ENCODE peak calls at places on chromosomes 11 and 22, in six cellular contexts. U is A549, B is K562, T is H1, A is HepG2, H is IMR-90. F is an unnamed sample.
A peak's percentile ranks its signal among the peaks of the same experiment; 100 is the strongest.

GRCh38 chr22:24996420-24996952 is 44.0 kb downstream of the KIAA1671 start:
- DNase-seq in U (peak; percentile 63), B (no peak), T (peak; percentile 75), A (no peak), H (no peak), F (peak; percentile 44)

GRCh38 chr11:12950681-12951080 is 58.4 kb upstream of the RASSF10 start:
- DNase-seq in U (no peak), B (peak; percentile 11), T (no peak), A (no peak), H (peak; percentile 43), F (no peak)

GRCh38 chr11:69704508-69705245 is 855 bp upstream of the FGF19 start:
- DNase-seq in U (peak; percentile 46), B (peak; percentile 30), T (no peak), A (no peak), H (no peak), F (peak; percentile 91)

GRCh38 chr22:20972933-20973577 is 6.0 kb downstream of the AIFM3 start:
- DNase-seq in U (no peak), B (no peak), T (no peak), A (no peak), H (no peak), F (no peak)

GRCh38 chr11:58608331-58608730 is 14.1 kb upstream of the CNTF start:
- DNase-seq in U (no peak), B (no peak), T (no peak), A (no peak), H (no peak), F (no peak)

GRCh38 chr11:61617515-61617914 is 36.6 kb upstream of the SYT7 start:
- DNase-seq in U (no peak), B (no peak), T (no peak), A (no peak), H (peak; percentile 29), F (no peak)

GRCh38 chr11:46099973-46100335 is 21.3 kb downstream of the PHF21A start:
- DNase-seq in U (no peak), B (no peak), T (no peak), A (no peak), H (peak; percentile 41), F (no peak)

GRCh38 chr11:65013130-65013691 is 749 bp upstream of the ARL2 start:
- DNase-seq in U (no peak), B (peak; percentile 95), T (no peak), A (peak; percentile 75), H (peak; percentile 82), F (peak; percentile 95)

GRCh38 chr11:70551323-70552166 is 153.2 kb downstream of the CTTN start:
- DNase-seq in U (no peak), B (no peak), T (no peak), A (no peak), H (peak; percentile 23), F (no peak)

GRCh38 chr22:42072606-42073330 is 1.3 kb upstream of the PHETA2 start:
- DNase-seq in U (no peak), B (peak; percentile 32), T (no peak), A (no peak), H (no peak), F (no peak)

GRCh38 chr22:37425800-37426531 is 1.3 kb downstream of the ELFN2 start:
- DNase-seq in U (peak; percentile 22), B (no peak), T (no peak), A (no peak), H (peak; percentile 45), F (no peak)

GRCh38 chr11:57480409-57481137 is 20.2 kb downstream of the RTN4RL2 start:
- DNase-seq in U (peak; percentile 77), B (peak; percentile 85), T (no peak), A (peak; percentile 61), H (peak; percentile 25), F (peak; percentile 82)

GRCh38 chr11:46918778-46919513 is 596 bp upstream of the LRP4 start:
- DNase-seq in U (no peak), B (peak; percentile 37), T (no peak), A (no peak), H (no peak), F (no peak)

GRCh38 chr11:89381094-89381493 is 110.1 kb downstream of the NOX4 start:
- DNase-seq in U (peak; percentile 7), B (no peak), T (no peak), A (no peak), H (peak; percentile 98), F (no peak)

GRCh38 chr22:21568207-21569075 is 927 bp downstream of the UBE2L3 start:
- DNase-seq in U (peak; percentile 19), B (peak; percentile 86), T (no peak), A (peak; percentile 34), H (peak; percentile 24), F (peak; percentile 68)

GRCh38 chr11:112881461-112881860 is 79.8 kb upstream of the NCAM1 start:
- DNase-seq in U (peak; percentile 20), B (peak; percentile 20), T (peak; percentile 7), A (no peak), H (no peak), F (peak; percentile 95)

GRCh38 chr11:107549954-107550285 is 15.6 kb downstream of the ALKBH8 start:
- DNase-seq in U (no peak), B (no peak), T (no peak), A (no peak), H (no peak), F (no peak)

GRCh38 chr11:68282141-68282860 is 10.5 kb upstream of the C11orf24 start:
- DNase-seq in U (no peak), B (peak; percentile 49), T (no peak), A (no peak), H (no peak), F (no peak)
- TF ChIP-seq RFX5 in U (no peak), B (no peak), T (no peak), A (no peak), H (no peak), F (no peak)

GRCh38 chr11:76560219-76560618 is 110.3 kb downstream of the LRRC32 start:
- DNase-seq in U (no peak), B (no peak), T (no peak), A (no peak), H (no peak), F (no peak)
- TF ChIP-seq RAD21 in U (no peak), B (no peak), T (no peak), A (no peak), H (no peak), F (no peak)

DNA sequence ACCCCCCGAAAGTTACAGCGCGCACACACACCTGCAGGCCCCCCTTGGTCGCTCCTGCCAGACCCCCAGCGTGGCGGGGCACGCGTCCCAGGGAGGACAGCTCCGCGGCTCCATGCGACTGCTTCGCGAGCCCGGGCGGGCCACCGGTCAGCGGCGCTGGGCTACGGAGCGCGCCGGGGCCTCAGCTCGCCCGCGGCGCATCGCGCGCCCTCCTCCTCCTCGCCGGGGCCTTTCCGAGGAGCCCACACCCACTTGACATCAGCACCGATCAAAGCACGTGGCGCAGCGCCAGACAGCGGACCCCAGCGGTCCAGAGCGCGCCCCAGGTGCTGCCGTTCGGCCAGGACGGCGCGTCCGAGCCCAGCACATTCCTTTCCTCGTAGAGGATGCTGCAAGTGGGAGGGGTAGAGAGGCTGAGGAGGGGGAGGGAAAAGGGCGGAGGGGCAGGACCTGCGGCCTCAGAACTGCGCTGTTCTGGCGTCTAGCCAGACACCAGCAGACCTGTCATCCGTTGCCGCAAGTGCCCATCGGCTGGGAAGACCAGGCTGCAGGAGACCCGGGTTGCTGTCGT is 88.6 kb downstream of the PLEKHA7 start:
- DNase-seq in U (peak; percentile 50), B (no peak), T (peak; percentile 61), A (peak; percentile 64), H (no peak), F (peak; percentile 85)
- H3K4me3 ChIP-seq in U (peak overlapping the region; percentile 48), B (no peak overlapping the region), T (peak overlapping the region; percentile 70), A (peak overlapping the region; percentile 47), H (peak overlapping the region; percentile 25), F (peak overlapping the region; percentile 47)

DNA sequence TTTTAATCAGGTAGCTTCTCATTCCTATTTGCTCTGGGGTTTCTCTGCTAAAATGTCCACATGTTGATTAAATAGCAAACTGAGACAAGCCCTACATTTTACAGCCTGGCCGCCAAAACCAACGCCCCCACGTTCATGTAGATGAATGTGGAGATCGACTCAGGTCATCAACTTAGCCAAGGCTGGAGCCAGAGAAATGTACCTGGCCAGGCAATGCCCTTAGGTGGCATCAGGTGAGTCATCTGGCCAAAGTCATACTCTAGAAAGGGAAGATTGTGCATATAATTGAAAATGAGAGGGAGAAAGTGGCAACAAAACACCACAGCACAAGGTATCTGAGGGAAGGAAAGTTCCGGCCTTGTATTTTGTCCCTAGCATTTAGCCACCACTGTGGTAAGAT is 37.1 kb upstream of the CCDC89 start:
- DNase-seq in U (no peak), B (no peak), T (no peak), A (no peak), H (no peak), F (no peak)
- TF ChIP-seq RFX5 in U (no peak), B (no peak), T (no peak), A (no peak), H (no peak), F (no peak)

DNA sequence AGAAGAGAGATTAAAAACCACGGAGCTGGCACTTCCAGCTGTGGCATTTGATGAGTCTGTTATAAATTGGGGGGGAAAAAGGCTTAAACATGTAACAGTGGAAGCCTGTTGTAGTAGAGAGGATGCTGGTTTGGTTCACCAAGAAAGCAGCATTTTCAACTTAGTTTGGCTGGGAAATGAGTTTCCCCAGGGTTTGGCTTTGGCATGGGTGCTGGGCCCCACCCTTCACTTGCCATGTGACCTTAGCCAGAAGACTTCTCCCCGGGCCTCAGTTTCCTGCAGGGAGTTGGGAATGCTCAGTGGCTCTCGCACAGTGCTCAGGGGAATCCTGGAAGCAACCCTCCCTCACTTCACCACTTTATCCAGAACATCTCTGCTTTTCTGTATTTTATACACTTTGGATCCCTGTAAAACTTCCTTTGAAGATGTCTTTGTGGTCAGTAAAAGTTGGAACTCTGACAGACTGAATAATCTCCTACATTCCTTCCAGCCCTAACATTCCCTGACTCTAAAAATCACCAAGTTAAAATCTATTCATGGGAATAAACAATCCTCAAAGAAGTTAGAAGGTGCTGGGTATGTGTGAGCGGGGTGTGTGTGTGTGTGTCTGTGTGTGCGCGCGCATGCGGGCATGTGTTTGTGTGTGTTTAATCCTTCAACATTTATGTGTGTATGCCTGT is 166.1 kb downstream of the TENM4 start:
- DNase-seq in U (no peak), B (no peak), T (no peak), A (no peak), H (peak; percentile 77), F (no peak)
- TF ChIP-seq RAD21 in U (no peak), B (no peak), T (no peak), A (no peak), H (no peak), F (no peak)